ENCODE peak calls at places on chromosomes 12 and 14, in six cellular contexts. One of them, this sample, is unnamed.

GRCh38 chr12:32444895-32445294 is 45.5 kb downstream of the FGD4 start:
- DNase-seq in OCI-LY7: no peak
- DNase-seq in pancreas: peak; percentile 47
- DNase-seq in neural progenitor cell: peak; percentile 29
- DNase-seq in left ventricle myocardium inferior: no peak
- DNase-seq in adipocyte: peak; percentile 46
- DNase-seq in this sample: no peak

GRCh38 chr12:38721611-38722252 is 183.7 kb downstream of the CPNE8 start:
- DNase-seq in left ventricle myocardium inferior: no peak
- DNase-seq in pancreas: no peak
- DNase-seq in neural progenitor cell: no peak
- DNase-seq in adipocyte: no peak
- DNase-seq in OCI-LY7: no peak
- DNase-seq in this sample: no peak

GRCh38 chr12:80509781-80510556 is 65.9 kb downstream of the PTPRQ start:
- DNase-seq in OCI-LY7: no peak
- DNase-seq in pancreas: no peak
- DNase-seq in left ventricle myocardium inferior: no peak
- DNase-seq in neural progenitor cell: no peak
- DNase-seq in adipocyte: peak; percentile 62
- DNase-seq in this sample: no peak

GRCh38 chr14:92937229-92937937 is 14.4 kb downstream of the CHGA start:
- DNase-seq in OCI-LY7: no peak
- DNase-seq in left ventricle myocardium inferior: no peak
- DNase-seq in adipocyte: no peak
- DNase-seq in neural progenitor cell: no peak
- DNase-seq in pancreas: no peak
- DNase-seq in this sample: no peak

GRCh38 chr14:23631234-23631633 is 4.9 kb upstream of the DHRS2 start:
- DNase-seq in OCI-LY7: no peak
- DNase-seq in adipocyte: no peak
- DNase-seq in pancreas: no peak
- DNase-seq in neural progenitor cell: no peak
- DNase-seq in left ventricle myocardium inferior: no peak
- DNase-seq in this sample: no peak

GRCh38 chr12:39037115-39037514 is 131.7 kb upstream of the CPNE8 start:
- DNase-seq in neural progenitor cell: no peak
- DNase-seq in OCI-LY7: no peak
- DNase-seq in pancreas: no peak
- DNase-seq in left ventricle myocardium inferior: no peak
- DNase-seq in adipocyte: no peak
- DNase-seq in this sample: no peak

GRCh38 chr14:102969060-102969791 is 46.8 kb downstream of the AMN start:
- DNase-seq in neural progenitor cell: no peak
- DNase-seq in adipocyte: no peak
- DNase-seq in pancreas: no peak
- DNase-seq in left ventricle myocardium inferior: no peak
- DNase-seq in OCI-LY7: no peak
- DNase-seq in this sample: no peak

GRCh38 chr14:49982522-49982951 is 89.7 kb downstream of the ARF6 start:
- DNase-seq in OCI-LY7: no peak
- DNase-seq in left ventricle myocardium inferior: no peak
- DNase-seq in pancreas: no peak
- DNase-seq in neural progenitor cell: no peak
- DNase-seq in adipocyte: peak; percentile 95
- DNase-seq in this sample: no peak

GRCh38 chr12:39824505-39825198 is 205.0 kb upstream of the ABCD2 start:
- DNase-seq in neural progenitor cell: no peak
- DNase-seq in OCI-LY7: no peak
- DNase-seq in pancreas: no peak
- DNase-seq in left ventricle myocardium inferior: no peak
- DNase-seq in adipocyte: peak; percentile 46
- DNase-seq in this sample: no peak

GRCh38 chr12:14272954-14273910 is 92.2 kb upstream of the ATF7IP start:
- DNase-seq in left ventricle myocardium inferior: no peak
- DNase-seq in pancreas: no peak
- DNase-seq in OCI-LY7: peak; percentile 50
- DNase-seq in adipocyte: no peak
- DNase-seq in neural progenitor cell: no peak
- DNase-seq in this sample: no peak

GRCh38 chr14:52067873-52068740 is 752 bp downstream of the NID2 start:
- DNase-seq in neural progenitor cell: peak; percentile 65
- DNase-seq in pancreas: peak; percentile 21
- DNase-seq in OCI-LY7: no peak
- DNase-seq in adipocyte: peak; percentile 72
- DNase-seq in left ventricle myocardium inferior: peak; percentile 44
- DNase-seq in this sample: no peak

GRCh38 chr12:4107436-4107878 is 166.1 kb upstream of the CCND2 start:
- DNase-seq in neural progenitor cell: peak; percentile 73
- DNase-seq in adipocyte: peak; percentile 43
- DNase-seq in pancreas: no peak
- DNase-seq in OCI-LY7: peak; percentile 67
- DNase-seq in left ventricle myocardium inferior: no peak
- DNase-seq in this sample: peak; percentile 82

GRCh38 chr14:71647086-71647784 is 285.0 kb upstream of the RGS6 start:
- DNase-seq in adipocyte: no peak
- DNase-seq in OCI-LY7: no peak
- DNase-seq in pancreas: peak; percentile 28
- DNase-seq in left ventricle myocardium inferior: no peak
- DNase-seq in neural progenitor cell: peak; percentile 52
- DNase-seq in this sample: no peak

GRCh38 chr12:122159879-122160278 is 14.1 kb downstream of the IL31 start:
- DNase-seq in pancreas: no peak
- DNase-seq in neural progenitor cell: no peak
- DNase-seq in OCI-LY7: peak; percentile 23
- DNase-seq in left ventricle myocardium inferior: no peak
- DNase-seq in adipocyte: no peak
- DNase-seq in this sample: no peak

GRCh38 chr12:106583578-106584103 is 837 bp downstream of the RFX4 start:
- DNase-seq in neural progenitor cell: peak; percentile 72
- DNase-seq in OCI-LY7: no peak
- DNase-seq in left ventricle myocardium inferior: no peak
- DNase-seq in pancreas: no peak
- DNase-seq in adipocyte: peak; percentile 30
- DNase-seq in this sample: no peak

GRCh38 chr14:104226421-104227385 is 88.3 kb downstream of the KIF26A start:
- DNase-seq in adipocyte: no peak
- DNase-seq in neural progenitor cell: no peak
- DNase-seq in OCI-LY7: peak; percentile 42
- DNase-seq in pancreas: no peak
- DNase-seq in left ventricle myocardium inferior: no peak
- DNase-seq in this sample: no peak

GRCh38 chr14:100031506-100032281 is 33.5 kb upstream of the EVL start:
- DNase-seq in OCI-LY7: no peak
- DNase-seq in pancreas: no peak
- DNase-seq in neural progenitor cell: no peak
- DNase-seq in left ventricle myocardium inferior: no peak
- DNase-seq in adipocyte: peak; percentile 99
- DNase-seq in this sample: no peak

GRCh38 chr14:59239030-59239429 is 50.6 kb downstream of the DAAM1 start:
- DNase-seq in left ventricle myocardium inferior: no peak
- DNase-seq in pancreas: no peak
- DNase-seq in adipocyte: no peak
- DNase-seq in OCI-LY7: no peak
- DNase-seq in neural progenitor cell: no peak
- DNase-seq in this sample: no peak

GRCh38 chr12:101738920-101739665 is at the start of gene SYCP3:
- DNase-seq in neural progenitor cell: no peak
- DNase-seq in pancreas: no peak
- DNase-seq in adipocyte: no peak
- DNase-seq in OCI-LY7: no peak
- DNase-seq in left ventricle myocardium inferior: no peak
- DNase-seq in this sample: no peak
- H3K4me3 ChIP-seq in neural progenitor cell: no peak within 1 kb of the TSS
- H3K4me3 ChIP-seq in pancreas: no peak within 1 kb of the TSS
- H3K4me3 ChIP-seq in adipocyte: no peak within 1 kb of the TSS
- H3K4me3 ChIP-seq in OCI-LY7: no peak within 1 kb of the TSS
- H3K4me3 ChIP-seq in left ventricle myocardium inferior: no peak within 1 kb of the TSS
- H3K4me3 ChIP-seq in this sample: no peak within 1 kb of the TSS

DNA sequence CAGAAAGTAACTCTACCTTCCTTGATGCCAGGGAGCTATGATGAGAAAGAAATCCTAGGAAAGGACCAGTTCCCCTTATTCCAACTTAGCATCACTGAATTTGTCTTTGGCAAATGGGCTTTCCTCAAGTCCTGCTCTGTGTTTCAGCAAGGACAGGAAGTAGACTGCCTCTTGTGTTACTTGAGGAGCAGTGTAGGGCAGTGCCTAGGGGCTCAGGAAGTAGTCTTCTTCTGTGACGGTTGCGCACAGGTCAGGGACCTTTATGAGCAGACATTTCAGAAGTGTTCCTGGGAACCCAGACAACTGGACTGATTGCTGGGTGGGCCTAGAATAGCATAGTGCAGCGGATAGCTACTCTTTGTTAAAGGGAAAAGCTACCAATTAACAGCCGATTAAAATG is 2.7 kb downstream of the LGALS3 start:
- DNase-seq in left ventricle myocardium inferior: no peak
- DNase-seq in pancreas: no peak
- DNase-seq in adipocyte: peak; percentile 37
- DNase-seq in OCI-LY7: peak; percentile 19
- DNase-seq in neural progenitor cell: no peak
- DNase-seq in this sample: no peak
- H3K4me1 ChIP-seq in left ventricle myocardium inferior: peaks cover 98% of the 10 kb centered on the region
- H3K4me1 ChIP-seq in pancreas: peaks cover 8% of the 10 kb centered on the region
- H3K4me1 ChIP-seq in adipocyte: peaks cover 61% of the 10 kb centered on the region
- H3K4me1 ChIP-seq in OCI-LY7: no peaks in the 10 kb centered on the region
- H3K4me1 ChIP-seq in neural progenitor cell: peaks cover 11% of the 10 kb centered on the region
- H3K4me1 ChIP-seq in this sample: no peaks in the 10 kb centered on the region

GRCh38 chr14:89428163-89428523 is 11.1 kb upstream of the FOXN3 start:
- DNase-seq in neural progenitor cell: no peak
- DNase-seq in OCI-LY7: peak; percentile 29
- DNase-seq in adipocyte: peak; percentile 17
- DNase-seq in pancreas: no peak
- DNase-seq in left ventricle myocardium inferior: no peak
- DNase-seq in this sample: no peak

GRCh38 chr14:89427426-89428162 is 10.6 kb upstream of the FOXN3 start:
- DNase-seq in OCI-LY7: no peak
- DNase-seq in neural progenitor cell: no peak
- DNase-seq in left ventricle myocardium inferior: no peak
- DNase-seq in adipocyte: no peak
- DNase-seq in pancreas: no peak
- DNase-seq in this sample: no peak

GRCh38 chr14:89430271-89430620 is 13.2 kb upstream of the FOXN3 start:
- DNase-seq in adipocyte: no peak
- DNase-seq in pancreas: no peak
- DNase-seq in left ventricle myocardium inferior: no peak
- DNase-seq in neural progenitor cell: no peak
- DNase-seq in OCI-LY7: no peak
- DNase-seq in this sample: no peak

GRCh38 chr14:89429206-89430091 is 12.4 kb upstream of the FOXN3 start:
- DNase-seq in left ventricle myocardium inferior: no peak
- DNase-seq in OCI-LY7: peak; percentile 58
- DNase-seq in pancreas: no peak
- DNase-seq in neural progenitor cell: peak; percentile 41
- DNase-seq in adipocyte: peak; percentile 51
- DNase-seq in this sample: no peak

DNA sequence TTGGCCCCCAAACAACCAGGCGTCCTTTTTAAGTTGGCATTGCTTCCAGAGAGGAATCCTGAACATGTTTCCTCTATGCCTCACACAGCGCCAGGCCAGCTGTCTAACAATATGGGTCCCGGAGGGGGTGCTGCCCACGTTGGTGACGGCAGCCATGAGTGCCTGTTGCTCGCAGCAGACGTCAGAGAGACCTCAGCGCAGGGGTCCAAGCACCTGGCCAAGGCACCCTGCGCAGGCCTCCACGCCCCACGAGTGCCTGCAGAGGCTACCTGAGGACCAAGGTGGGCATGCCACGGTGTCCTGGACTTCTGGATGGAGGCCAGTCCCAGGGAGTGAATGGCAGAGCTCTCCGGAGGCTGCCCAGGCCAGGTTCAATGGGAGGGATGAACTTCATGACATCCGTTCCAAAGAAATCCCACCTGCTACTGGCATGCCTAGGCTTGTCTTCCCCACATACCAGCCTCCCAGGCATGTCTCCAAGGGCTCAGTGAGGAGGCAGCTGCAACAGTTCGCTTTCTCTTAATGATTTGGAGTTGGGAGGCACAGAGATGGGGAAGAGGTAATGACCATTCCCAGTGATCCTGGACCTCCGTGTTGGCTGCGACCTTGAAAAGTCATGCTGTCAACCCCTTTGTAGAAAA is 11.6 kb upstream of the FOXN3 start:
- DNase-seq in neural progenitor cell: peak; percentile 26
- DNase-seq in adipocyte: peak; percentile 45
- DNase-seq in OCI-LY7: no peak
- DNase-seq in left ventricle myocardium inferior: no peak
- DNase-seq in pancreas: no peak
- DNase-seq in this sample: no peak
- H3K4me3 ChIP-seq in neural progenitor cell: no peak overlapping the region
- H3K4me3 ChIP-seq in adipocyte: peak overlapping the region; percentile 57
- H3K4me3 ChIP-seq in OCI-LY7: peak overlapping the region; percentile 67
- H3K4me3 ChIP-seq in left ventricle myocardium inferior: peak overlapping the region; percentile 24
- H3K4me3 ChIP-seq in pancreas: no peak overlapping the region
- H3K4me3 ChIP-seq in this sample: no peak overlapping the region

GRCh38 chr14:85527458-85527857 is 2.5 kb upstream of the FLRT2 start:
- DNase-seq in neural progenitor cell: no peak
- DNase-seq in pancreas: no peak
- DNase-seq in adipocyte: peak; percentile 50
- DNase-seq in OCI-LY7: no peak
- DNase-seq in left ventricle myocardium inferior: no peak
- DNase-seq in this sample: no peak

GRCh38 chr14:85529803-85530574 is at the start of gene FLRT2:
- DNase-seq in pancreas: peak; percentile 88
- DNase-seq in OCI-LY7: no peak
- DNase-seq in neural progenitor cell: peak; percentile 62
- DNase-seq in adipocyte: peak; percentile 89
- DNase-seq in left ventricle myocardium inferior: peak; percentile 50
- DNase-seq in this sample: no peak

GRCh38 chr14:85528080-85528881 is 1.7 kb upstream of the FLRT2 start:
- DNase-seq in OCI-LY7: no peak
- DNase-seq in pancreas: peak; percentile 66
- DNase-seq in left ventricle myocardium inferior: no peak
- DNase-seq in neural progenitor cell: peak; percentile 81
- DNase-seq in adipocyte: peak; percentile 90
- DNase-seq in this sample: no peak

GRCh38 chr14:85530626-85531025 is 682 bp downstream of the FLRT2 start:
- DNase-seq in adipocyte: no peak
- DNase-seq in left ventricle myocardium inferior: no peak
- DNase-seq in OCI-LY7: no peak
- DNase-seq in pancreas: no peak
- DNase-seq in neural progenitor cell: no peak
- DNase-seq in this sample: no peak

DNA sequence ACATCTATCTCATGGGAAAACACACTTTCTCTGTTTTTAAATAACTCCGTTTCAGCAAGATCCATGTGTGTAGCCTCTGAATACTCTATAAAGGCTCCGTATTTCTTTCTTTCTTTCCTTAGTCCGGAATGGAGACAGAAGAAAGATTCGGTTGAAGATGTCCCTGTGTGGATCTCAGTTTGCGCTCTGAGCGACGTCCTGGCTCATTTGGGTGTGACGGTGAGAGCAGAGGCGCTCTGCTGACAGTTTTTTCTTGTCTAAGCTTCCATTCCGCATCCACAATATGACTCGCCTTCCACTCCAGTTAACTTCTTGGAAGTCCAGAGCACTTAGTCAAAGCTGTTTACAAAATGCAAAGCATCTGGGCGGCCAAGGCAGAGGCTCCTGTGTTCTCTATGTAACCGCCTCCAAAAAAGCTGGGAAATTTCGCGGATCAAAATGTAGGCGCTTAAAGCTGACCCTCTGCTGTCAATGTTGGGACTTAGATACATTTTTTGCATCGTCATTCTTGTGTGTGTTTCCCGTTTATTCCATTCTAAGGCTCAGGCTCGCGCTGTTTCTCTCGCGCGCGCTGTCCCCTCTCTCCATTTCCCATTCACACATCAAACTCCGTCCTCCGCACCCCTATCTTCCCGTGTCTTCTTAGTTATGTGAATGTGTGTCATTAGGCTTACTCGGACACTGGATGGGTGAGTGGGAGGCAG is 910 bp upstream of the FLRT2 start:
- DNase-seq in pancreas: peak; percentile 45
- DNase-seq in neural progenitor cell: peak; percentile 48
- DNase-seq in OCI-LY7: no peak
- DNase-seq in left ventricle myocardium inferior: no peak
- DNase-seq in adipocyte: peak; percentile 83
- DNase-seq in this sample: no peak
- H3K4me1 ChIP-seq in pancreas: peaks cover 22% of the 10 kb centered on the region
- H3K4me1 ChIP-seq in neural progenitor cell: peaks cover 21% of the 10 kb centered on the region
- H3K4me1 ChIP-seq in OCI-LY7: no peaks in the 10 kb centered on the region
- H3K4me1 ChIP-seq in left ventricle myocardium inferior: peaks cover 59% of the 10 kb centered on the region
- H3K4me1 ChIP-seq in adipocyte: peaks cover 38% of the 10 kb centered on the region
- H3K4me1 ChIP-seq in this sample: no peaks in the 10 kb centered on the region